ENCODE peak calls at places on chromosome 18, in seven cellular contexts. W, C, X, N, T, M and Z are unnamed samples.

GRCh38 chr18:66048404-66048803 is 297.6 kb downstream of the CDH7 start:
- DNase-seq in W (no peak), C (no peak), X (no peak), N (no peak), T (no peak), M (no peak), Z (no peak)

GRCh38 chr18:58190842-58191530 is 147.0 kb downstream of the NEDD4L start:
- DNase-seq in W (no peak), C (no peak), X (no peak), N (no peak), T (no peak), M (no peak), Z (no peak)

GRCh38 chr18:23307567-23308295 is 145.4 kb upstream of the RIOK3 start:
- DNase-seq in W (no peak), C (no peak), X (no peak), N (no peak), T (no peak), M (no peak), Z (no peak)

GRCh38 chr18:36177913-36178312 is 9.4 kb upstream of the MOCOS start:
- DNase-seq in W (no peak), C (no peak), X (no peak), N (no peak), T (no peak), M (no peak), Z (no peak)

GRCh38 chr18:61823595-61823994 is 69.2 kb downstream of the RNF152 start:
- DNase-seq in W (no peak), C (no peak), X (no peak), N (no peak), T (no peak), M (no peak), Z (no peak)

GRCh38 chr18:57208056-57208455 is 61.2 kb downstream of the BOD1L2 start:
- DNase-seq in W (no peak), C (no peak), X (no peak), N (no peak), T (no peak), M (no peak), Z (no peak)

GRCh38 chr18:35116784-35117318 is 75.6 kb downstream of the MAPRE2 start:
- DNase-seq in W (no peak), C (no peak), X (no peak), N (no peak), T (no peak), M (no peak), Z (no peak)

GRCh38 chr18:923144-923543 is 18.5 kb downstream of the ADCYAP1 start:
- DNase-seq in W (no peak), C (no peak), X (no peak), N (no peak), T (no peak), M (no peak), Z (no peak)

GRCh38 chr18:62524443-62525200 is 1.8 kb downstream of the ZCCHC2 start:
- DNase-seq in W (peak; percentile 77), C (no peak), X (peak; percentile 42), N (peak; percentile 47), T (peak; percentile 62), M (peak; percentile 63), Z (no peak)

GRCh38 chr18:44343570-44343969 is 337.1 kb upstream of the SETBP1 start:
- DNase-seq in W (no peak), C (no peak), X (no peak), N (no peak), T (no peak), M (no peak), Z (no peak)

GRCh38 chr18:49041677-49042570 is 91.2 kb upstream of the SMAD7 start:
- DNase-seq in W (no peak), C (peak; percentile 29), X (peak; percentile 49), N (peak; percentile 62), T (peak; percentile 44), M (no peak), Z (peak; percentile 82)

GRCh38 chr18:44324361-44324760 is 356.3 kb upstream of the SETBP1 start:
- DNase-seq in W (no peak), C (no peak), X (no peak), N (no peak), T (no peak), M (no peak), Z (no peak)

GRCh38 chr18:7152485-7152884 is 34.9 kb upstream of the LAMA1 start:
- DNase-seq in W (no peak), C (no peak), X (no peak), N (no peak), T (no peak), M (no peak), Z (no peak)

GRCh38 chr18:55264108-55264507 is 304.8 kb upstream of the CCDC68 start:
- DNase-seq in W (no peak), C (no peak), X (no peak), N (no peak), T (no peak), M (no peak), Z (no peak)

GRCh38 chr18:59631583-59632181 is 65.5 kb downstream of the CCBE1 start:
- DNase-seq in W (no peak), C (no peak), X (peak; percentile 40), N (no peak), T (no peak), M (no peak), Z (no peak)

GRCh38 chr18:54957987-54958386 is 1.3 kb downstream of the CCDC68 start:
- DNase-seq in W (no peak), C (no peak), X (no peak), N (no peak), T (no peak), M (no peak), Z (no peak)

GRCh38 chr18:54762386-54762785 is 65.9 kb upstream of the RAB27B start:
- DNase-seq in W (no peak), C (no peak), X (peak; percentile 4), N (no peak), T (no peak), M (no peak), Z (no peak)

GRCh38 chr18:49565101-49565500 is 3.2 kb downstream of the LIPG start:
- DNase-seq in W (no peak), C (no peak), X (no peak), N (no peak), T (no peak), M (no peak), Z (no peak)

GRCh38 chr18:4230450-4231168 is 224.5 kb downstream of the DLGAP1 start:
- DNase-seq in W (no peak), C (no peak), X (no peak), N (no peak), T (no peak), M (no peak), Z (no peak)

DNA sequence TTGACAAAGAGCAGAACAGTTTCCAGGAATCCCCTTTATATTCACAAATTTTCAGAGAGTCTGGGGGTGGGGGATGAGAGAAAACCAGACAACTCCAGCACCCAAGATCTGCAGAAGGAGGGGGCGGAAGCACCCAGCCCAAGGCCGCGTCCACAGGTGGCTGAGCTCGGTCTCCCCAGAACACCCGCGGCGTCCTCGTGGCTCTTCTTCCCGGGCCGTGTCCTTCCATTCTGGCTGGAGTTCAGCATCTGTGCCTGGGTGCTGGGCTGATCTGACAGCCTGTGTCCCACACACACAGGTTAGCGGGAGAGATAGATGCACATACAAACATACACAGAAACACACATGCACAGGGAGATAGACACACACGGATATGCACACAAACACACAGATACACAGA is 455.8 kb upstream of the SALL3 start:
- DNase-seq in W (peak; percentile 31), C (no peak), X (no peak), N (no peak), T (no peak), M (no peak), Z (no peak)
- H3K27me3 ChIP-seq in W (no peaks in the 10 kb centered on the region), C (no peaks in the 10 kb centered on the region), X (no peaks in the 10 kb centered on the region), N (peaks cover 11% of the 10 kb centered on the region), T (no peaks in the 10 kb centered on the region), M (no peaks in the 10 kb centered on the region), Z (no peaks in the 10 kb centered on the region)

DNA sequence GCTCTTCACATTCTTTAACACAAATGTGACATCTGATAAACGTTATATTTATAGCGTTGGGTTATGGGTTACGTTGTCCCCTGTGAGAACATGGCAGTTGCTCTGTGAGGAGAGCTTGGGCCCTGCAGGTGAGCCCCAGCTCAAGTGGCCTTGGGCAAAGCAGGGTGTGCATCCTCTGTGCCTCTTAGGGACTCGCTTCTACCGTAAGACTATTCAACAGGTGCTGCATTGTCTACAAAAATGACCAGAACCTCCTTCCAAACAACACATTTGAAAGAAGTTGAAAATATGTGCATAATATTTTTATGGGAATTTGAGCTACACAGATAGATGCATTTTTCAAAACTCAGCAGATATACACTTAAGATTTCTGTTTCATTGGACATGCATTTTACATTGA is 16.4 kb upstream of the CHMP1B start:
- DNase-seq in W (no peak), C (no peak), X (no peak), N (no peak), T (no peak), M (no peak), Z (no peak)
- H3K4me3 ChIP-seq in W (no peak overlapping the region), C (no peak overlapping the region), X (no peak overlapping the region), N (no peak overlapping the region), T (no peak overlapping the region), M (no peak overlapping the region), Z (no peak overlapping the region)

GRCh38 chr18:79794851-79795250 is 2.9 kb upstream of the KCNG2 start:
- DNase-seq in W (no peak), C (no peak), X (no peak), N (no peak), T (no peak), M (peak; percentile 28), Z (no peak)
- H3K27ac ChIP-seq in W (no peak overlapping the region), C (no peak overlapping the region), X (no peak overlapping the region), N (no peak overlapping the region), T (no peak overlapping the region), M (no peak overlapping the region), Z (no peak overlapping the region)

DNA sequence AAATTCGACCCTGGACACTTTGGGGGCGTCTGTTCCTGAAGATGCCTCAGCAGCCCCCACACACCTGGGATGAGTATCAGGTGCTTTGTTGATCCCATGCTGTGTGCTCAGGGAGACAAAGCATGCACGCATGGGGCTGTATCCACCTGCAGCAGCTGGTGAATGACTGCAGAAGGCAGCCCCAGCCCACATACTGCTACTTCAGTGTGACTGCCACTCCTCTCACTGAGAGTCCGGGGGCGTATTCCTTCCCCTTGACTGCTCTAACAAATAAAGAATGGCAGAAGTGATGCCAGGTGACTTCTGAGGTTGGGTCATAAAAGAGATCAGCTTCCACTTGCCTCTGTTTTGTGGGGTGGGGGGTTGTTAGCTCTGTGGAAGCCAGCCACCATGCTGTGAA is 289.5 kb downstream of the CELF4 start:
- DNase-seq in W (no peak), C (no peak), X (no peak), N (no peak), T (no peak), M (no peak), Z (no peak)
- H3K27me3 ChIP-seq in W (peaks cover 31% of the 10 kb centered on the region), C (peaks cover 29% of the 10 kb centered on the region), X (peaks cover 74% of the 10 kb centered on the region), N (peaks cover 71% of the 10 kb centered on the region), T (peaks cover 5% of the 10 kb centered on the region), M (peaks cover 28% of the 10 kb centered on the region), Z (no peaks in the 10 kb centered on the region)

DNA sequence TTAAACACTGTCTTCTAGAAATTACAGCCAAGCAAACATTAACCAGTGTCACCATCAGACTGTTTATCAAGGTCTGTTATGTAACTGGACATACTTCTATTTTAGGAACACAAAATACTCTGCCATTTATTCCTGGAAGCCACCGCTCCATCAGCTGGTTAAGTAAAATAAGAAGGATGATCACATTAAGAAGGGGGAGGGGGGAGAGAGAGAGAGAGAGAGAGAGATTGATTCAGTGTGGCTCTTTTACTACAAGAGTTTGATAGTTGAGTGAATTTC is 47.9 kb downstream of the MBP start:
- DNase-seq in W (no peak), C (no peak), X (no peak), N (no peak), T (no peak), M (no peak), Z (no peak)
- H3K4me3 ChIP-seq in W (no peak overlapping the region), C (no peak overlapping the region), X (no peak overlapping the region), N (no peak overlapping the region), T (no peak overlapping the region), M (no peak overlapping the region), Z (no peak overlapping the region)